ENCODE peak calls at places on chromosomes 6 and 20, in four cellular contexts. K, Z, O and D are unnamed samples.

GRCh38 chr6:73636048-73636447 is 17.7 kb downstream of the SLC17A5 start:
- DNase-seq in K (no peak), Z (no peak), O (no peak), D (no peak)

GRCh38 chr20:16864069-16864468 is 115.9 kb downstream of the OTOR start:
- DNase-seq in K (no peak), Z (no peak), O (no peak), D (no peak)

GRCh38 chr6:53437557-53438202 is 88.9 kb upstream of the ELOVL5 start:
- DNase-seq in K (no peak), Z (no peak), O (peak; percentile 3), D (no peak)

GRCh38 chr20:39107741-39108140 is 145.6 kb downstream of the DHX35 start:
- DNase-seq in K (no peak), Z (no peak), O (no peak), D (no peak)

GRCh38 chr6:158488065-158488464 is 71.8 kb upstream of the TMEM181 start:
- DNase-seq in K (no peak), Z (peak; percentile 95), O (no peak), D (no peak)

GRCh38 chr6:132089173-132089572 is 138.0 kb upstream of the CCN2 start:
- DNase-seq in K (no peak), Z (no peak), O (no peak), D (no peak)

GRCh38 chr20:32511358-32512046 is 73.6 kb downstream of the NOL4L start:
- DNase-seq in K (no peak), Z (no peak), O (no peak), D (no peak)

GRCh38 chr6:126002755-126003390 is 16.5 kb downstream of the TRMT11 start:
- DNase-seq in K (no peak), Z (no peak), O (no peak), D (no peak)

GRCh38 chr6:157068691-157069228 is 254.6 kb downstream of the TMEM242 start:
- DNase-seq in K (no peak), Z (no peak), O (no peak), D (no peak)

GRCh38 chr20:47298624-47299023 is 57.9 kb downstream of the ZMYND8 start:
- DNase-seq in K (no peak), Z (no peak), O (no peak), D (no peak)

GRCh38 chr20:4444404-4444803 is 277.3 kb upstream of the PRND start:
- DNase-seq in K (no peak), Z (no peak), O (no peak), D (no peak)

GRCh38 chr6:30847971-30848441 is 36.3 kb upstream of the DDR1 start:
- DNase-seq in K (no peak), Z (no peak), O (no peak), D (no peak)

GRCh38 chr6:169886631-169887227 is 135.3 kb downstream of the ERMARD start:
- DNase-seq in K (no peak), Z (no peak), O (no peak), D (no peak)